ENCODE peak calls at places on chromosomes 7 and 10, in four cellular contexts. N, M, E and T are unnamed samples.

GRCh38 chr7:142188846-142189245 is 69.0 kb downstream of the PRSS58 start:
- DNase-seq in N (no peak), E (no peak), M (no peak), T (peak)

GRCh38 chr10:1643161-1643910 is 94.0 kb downstream of the ADARB2 start:
- DNase-seq in E (no peak), M (no peak), N (peak), T (peak)

GRCh38 chr10:97350138-97350537 is 15.6 kb upstream of the FRAT2 start:
- DNase-seq in E (no peak), M (no peak), N (no peak), T (no peak)

GRCh38 chr10:22017283-22018020 is 13.9 kb upstream of the DNAJC1 start:
- DNase-seq in M (no peak), E (peak), N (no peak), T (peak)

GRCh38 chr7:77426521-77427051 is 10.4 kb upstream of the GSAP start:
- DNase-seq in N (no peak), E (peak), M (no peak), T (no peak)

GRCh38 chr10:27527597-27528295 is 23.6 kb downstream of the RAB18 start:
- DNase-seq in E (peak), M (no peak), N (no peak), T (no peak)

GRCh38 chr10:79264942-79265341 is 82.3 kb upstream of the PPIF start:
- DNase-seq in E (no peak), N (no peak), M (no peak), T (peak)

GRCh38 chr7:15674586-15674985 is 11.9 kb downstream of the MEOX2 start:
- DNase-seq in E (peak), N (no peak), M (no peak), T (no peak)

GRCh38 chr10:91493313-91493712 is 83.2 kb downstream of the HECTD2 start:
- DNase-seq in M (no peak), N (no peak), E (peak), T (peak)

GRCh38 chr10:68087338-68088029 is 12.4 kb upstream of the HERC4 start:
- DNase-seq in M (no peak), N (no peak), E (no peak), T (peak)

GRCh38 chr10:44733743-44734488 is 177.2 kb upstream of the TMEM72 start:
- DNase-seq in M (no peak), E (no peak), N (no peak), T (no peak)

GRCh38 chr10:132587175-132587574 is 49.6 kb downstream of the INPP5A start:
- DNase-seq in N (no peak), M (no peak), E (no peak), T (no peak)

GRCh38 chr7:23380961-23381360 is 81.8 kb downstream of the MALSU1 start:
- DNase-seq in E (no peak), N (no peak), M (no peak), T (no peak)

GRCh38 chr7:80129785-80130184 is 4.8 kb upstream of the GNAI1 start:
- DNase-seq in N (no peak), E (no peak), M (no peak), T (no peak)

GRCh38 chr7:108211382-108212201 is 81.4 kb upstream of the LAMB4 start:
- DNase-seq in E (peak), N (no peak), M (no peak), T (peak)

GRCh38 chr7:142323706-142324105 is 65.8 kb upstream of the PRSS58 start:
- DNase-seq in E (no peak), M (no peak), N (peak), T (peak)

GRCh38 chr10:86287966-86288579 is 78.5 kb downstream of the GRID1 start:
- DNase-seq in M (no peak), E (no peak), N (no peak), T (no peak)

GRCh38 chr7:114921636-114922150 is at the start of gene MDFIC:
- DNase-seq in E (no peak), N (peak), M (peak), T (no peak)

GRCh38 chr7:82384779-82385178 is 58.8 kb downstream of the CACNA2D1 start:
- DNase-seq in M (no peak), E (no peak), N (no peak), T (no peak)

GRCh38 chr10:30437039-30437781 is 3.2 kb downstream of the MAP3K8 start:
- DNase-seq in N (no peak), E (peak), M (no peak), T (no peak)

GRCh38 chr7:128172151-128172550 is 68.9 kb upstream of the LEP start:
- DNase-seq in N (no peak), M (no peak), E (no peak), T (no peak)

GRCh38 chr7:12567015-12567414 is 3.5 kb upstream of the SCIN start:
- DNase-seq in M (no peak), E (no peak), N (no peak), T (no peak)

GRCh38 chr10:110642980-110643655 is 1.0 kb upstream of the RBM20 start:
- DNase-seq in M (no peak), E (no peak), N (peak), T (no peak)

GRCh38 chr7:142620375-142620774 is 128.9 kb upstream of the PRSS1 start:
- DNase-seq in N (no peak), E (no peak), M (no peak), T (no peak)

GRCh38 chr10:2623675-2624274 is 443.6 kb upstream of the PFKP start:
- DNase-seq in N (no peak), E (no peak), M (no peak), T (no peak)

GRCh38 chr10:3057946-3058345 is 9.4 kb upstream of the PFKP start:
- DNase-seq in E (no peak), M (no peak), N (no peak), T (no peak)

GRCh38 chr10:34918896-34919295 is 103.8 kb upstream of the PARD3 start:
- DNase-seq in E (no peak), N (no peak), M (no peak), T (no peak)

GRCh38 chr10:130179640-130180039 is 43.4 kb downstream of the GLRX3 start:
- DNase-seq in N (no peak), M (no peak), E (peak), T (peak)

GRCh38 chr7:116653204-116653603 is 18.8 kb upstream of the MET start:
- DNase-seq in E (peak), N (no peak), M (no peak), T (peak)

GRCh38 chr7:47506716-47507354 is 75.1 kb downstream of the TNS3 start:
- DNase-seq in E (no peak), N (no peak), M (no peak), T (no peak)

GRCh38 chr7:3272691-3273141 is 28.3 kb upstream of the SDK1 start:
- DNase-seq in E (peak), M (no peak), N (no peak), T (peak)

GRCh38 chr7:82234457-82235049 is 209.0 kb downstream of the CACNA2D1 start:
- DNase-seq in M (no peak), N (no peak), E (peak), T (peak)

GRCh38 chr7:28041508-28042314 is 138.9 kb downstream of the JAZF1 start:
- DNase-seq in E (peak), N (no peak), M (no peak), T (peak)

GRCh38 chr7:34612671-34613070 is 45.3 kb upstream of the NPSR1 start:
- DNase-seq in M (no peak), E (no peak), N (no peak), T (peak)

GRCh38 chr10:24723788-24724380 is at the start of gene ARHGAP21:
- DNase-seq in N (no peak), M (peak), E (peak), T (peak)

GRCh38 chr7:4819450-4820404 is 42.1 kb downstream of the PAPOLB start:
- DNase-seq in N (no peak), M (no peak), E (no peak), T (no peak)

GRCh38 chr7:153902857-153903256 is 149.3 kb upstream of the DPP6 start:
- DNase-seq in E (no peak), M (no peak), N (no peak), T (no peak)

GRCh38 chr7:135441791-135442190 is 68.1 kb downstream of the CNOT4 start:
- DNase-seq in E (peak), M (no peak), N (no peak), T (peak)

GRCh38 chr7:127704211-127704610 is 52.2 kb downstream of the SND1 start:
- DNase-seq in N (no peak), E (no peak), M (no peak), T (no peak)

GRCh38 chr7:100825760-100826545 is 1.4 kb downstream of the EPHB4 start:
- DNase-seq in E (peak), M (peak), N (no peak), T (peak)
- TF ChIP-seq CTCF in E (peak), M (peak), N (peak), T (peak)

GRCh38 chr7:137625197-137625596 is 221.6 kb downstream of the DGKI start:
- DNase-seq in N (no peak), E (no peak), M (no peak), T (peak)
- TF ChIP-seq CTCF in N (no peak), E (no peak), M (no peak), T (no peak)

GRCh38 chr7:726854-727103 is 280 bp downstream of the DNAAF5 start:
- DNase-seq in E (no peak), M (no peak), N (no peak), T (no peak)

GRCh38 chr7:727104-727805 is at the start of gene PRKAR1B:
- DNase-seq in N (peak), E (no peak), M (no peak), T (peak)

GRCh38 chr7:728602-729001 is 1.5 kb upstream of the PRKAR1B start:
- DNase-seq in N (no peak), E (no peak), M (no peak), T (no peak)

GRCh38 chr7:729154-730000 is 2.3 kb upstream of the PRKAR1B start:
- DNase-seq in E (no peak), N (no peak), M (no peak), T (no peak)

GRCh38 chr7:727806-728460 is 852 bp upstream of the PRKAR1B start:
- DNase-seq in M (no peak), N (peak), E (no peak), T (peak)
- TF ChIP-seq CTCF in M (no peak), N (no peak), E (no peak), T (no peak)

DNA sequence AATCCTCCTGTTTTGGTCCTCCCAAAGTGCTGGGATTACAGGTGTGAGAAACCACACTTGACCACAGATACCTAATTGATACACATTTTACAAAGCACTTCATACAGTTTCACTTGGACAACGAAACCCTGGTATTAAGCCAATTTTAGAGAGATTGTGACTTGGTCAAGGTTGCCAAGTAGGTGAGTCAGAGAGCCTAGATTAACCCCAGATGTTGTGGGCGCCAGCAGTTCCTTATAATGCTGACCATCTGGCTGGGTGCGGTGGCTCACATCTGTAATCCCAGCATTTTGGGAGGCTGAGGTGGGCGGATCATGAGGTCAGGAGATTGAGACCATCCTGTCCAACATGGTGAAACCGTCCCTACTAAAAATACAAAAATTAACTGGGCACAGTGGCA is 4.9 kb upstream of the PHKG1 start:
- DNase-seq in N (no peak), E (peak), M (no peak), T (peak)
- TF ChIP-seq CTCF in N (no peak), E (no peak), M (no peak), T (no peak)

DNA sequence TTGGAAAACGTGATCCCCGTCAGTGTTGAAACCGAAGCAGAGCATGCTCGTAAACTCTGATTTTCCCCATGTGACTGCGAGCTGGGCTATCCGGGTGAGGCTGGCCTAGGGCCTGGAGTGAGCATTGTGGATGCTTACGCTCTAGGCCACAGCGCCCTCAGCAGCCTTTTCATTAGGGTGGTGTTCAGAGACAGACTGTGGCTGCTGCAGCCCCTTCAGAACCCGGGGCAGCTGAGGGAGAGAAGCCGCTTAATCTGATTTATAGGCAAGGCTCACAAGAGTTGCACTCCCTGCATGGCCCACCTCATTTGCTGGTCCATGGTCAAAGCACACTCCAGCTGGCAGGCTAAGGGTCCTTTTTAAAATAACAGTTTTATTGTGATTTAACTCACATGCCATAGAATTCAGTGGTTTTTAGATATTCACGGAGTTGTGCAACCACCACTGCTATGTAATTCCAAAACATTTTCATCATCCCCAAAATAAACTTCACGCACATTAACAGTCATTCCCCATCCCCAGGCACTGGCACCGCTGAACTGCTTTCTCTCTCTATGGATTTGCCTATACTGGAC is 72.5 kb downstream of the SYPL1 start:
- DNase-seq in M (no peak), E (peak), N (peak), T (no peak)
- TF ChIP-seq CTCF in M (no peak), E (peak), N (no peak), T (no peak)

GRCh38 chr7:45938626-45939302 is 17.7 kb upstream of the IGFBP3 start:
- DNase-seq in N (peak), E (no peak), M (no peak), T (no peak)
- TF ChIP-seq CTCF in N (peak), E (no peak), M (peak), T (no peak)

DNA sequence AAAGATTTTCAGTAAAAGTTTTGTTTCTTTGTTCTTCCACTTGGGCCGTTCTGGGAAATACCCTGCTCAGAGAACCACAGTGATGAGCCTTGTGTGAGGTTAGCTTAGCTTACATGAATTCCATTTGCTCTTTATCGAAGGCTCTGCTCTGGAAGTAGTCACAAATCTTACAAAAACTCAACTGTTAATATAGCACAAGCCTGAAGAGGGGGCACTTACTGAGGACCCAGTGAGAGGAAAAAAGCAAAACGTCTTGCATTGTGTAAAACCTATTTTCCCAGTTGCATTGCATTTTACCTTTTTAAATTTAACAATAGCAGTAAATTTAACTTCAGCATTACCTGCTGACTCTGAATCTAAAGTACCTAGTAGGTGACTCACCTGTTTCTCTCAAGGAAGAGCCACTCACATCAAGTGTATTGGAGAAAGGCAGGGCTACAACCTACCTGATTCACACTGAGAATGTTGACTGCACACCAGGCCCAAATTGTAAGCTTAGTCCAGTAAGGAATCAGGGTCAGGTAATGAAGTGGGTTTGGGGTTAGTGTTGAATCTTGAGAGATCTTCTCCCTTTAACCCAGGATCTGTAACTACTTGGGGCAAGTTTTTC is 42.3 kb downstream of the PPP1R17 start:
- DNase-seq in M (no peak), N (no peak), E (no peak), T (no peak)
- TF ChIP-seq CTCF in M (no peak), N (no peak), E (no peak), T (no peak)

GRCh38 chr7:99625321-99625720 is 8.6 kb downstream of the ZSCAN25 start:
- DNase-seq in E (no peak), M (no peak), N (no peak), T (no peak)

GRCh38 chr7:99624487-99624886 is 7.7 kb downstream of the ZSCAN25 start:
- DNase-seq in N (no peak), E (no peak), M (no peak), T (no peak)

GRCh38 chr7:99627513-99627912 is 10.8 kb downstream of the ZSCAN25 start:
- DNase-seq in E (no peak), M (no peak), N (no peak), T (no peak)

GRCh38 chr7:99626661-99627060 is 9.9 kb downstream of the ZSCAN25 start:
- DNase-seq in N (no peak), E (no peak), M (no peak), T (no peak)

GRCh38 chr7:99625961-99626360 is 9.2 kb downstream of the ZSCAN25 start:
- DNase-seq in M (no peak), E (no peak), N (no peak), T (no peak)
- TF ChIP-seq CTCF in M (no peak), E (no peak), N (no peak), T (no peak)

DNA sequence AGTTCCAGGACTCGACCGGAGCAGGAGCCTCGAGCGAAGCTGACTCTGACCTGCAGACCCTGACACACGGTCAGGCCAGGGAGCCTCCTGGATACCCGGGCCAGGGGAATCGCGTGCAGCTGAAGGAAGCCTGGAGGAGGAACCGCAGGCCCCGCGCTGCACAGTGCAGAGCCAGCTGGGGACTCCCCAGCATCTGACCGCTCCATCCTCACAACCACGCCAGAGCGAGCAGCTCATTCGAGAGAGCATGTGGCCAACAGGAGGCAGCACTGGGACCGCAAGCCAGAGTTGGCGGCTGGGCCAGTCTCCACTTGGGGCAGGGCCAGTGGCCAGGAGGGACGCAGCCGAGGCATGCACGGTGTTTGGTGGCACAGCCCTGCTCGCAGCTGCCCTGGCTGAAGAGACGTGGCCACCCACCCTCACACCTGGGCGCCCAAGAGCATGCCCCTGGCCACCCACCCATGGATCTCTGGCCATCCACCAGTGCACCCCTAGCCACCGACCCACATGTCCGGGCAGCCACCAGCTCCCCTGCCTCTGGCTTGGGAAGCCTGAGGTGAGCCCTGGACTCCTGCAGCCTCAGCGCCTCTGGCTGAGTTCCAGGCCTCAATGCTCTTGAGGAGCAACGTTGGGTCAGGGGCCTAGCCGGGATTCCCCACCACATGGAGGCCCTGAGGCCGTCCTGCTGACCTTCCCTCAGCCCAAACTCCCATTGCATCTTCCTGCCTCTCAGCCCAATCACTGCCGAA is 213.9 kb downstream of the ELFN1 start:
- DNase-seq in M (no peak), N (no peak), E (no peak), T (no peak)
- TF ChIP-seq CTCF in M (peak), N (no peak), E (no peak), T (no peak)

DNA sequence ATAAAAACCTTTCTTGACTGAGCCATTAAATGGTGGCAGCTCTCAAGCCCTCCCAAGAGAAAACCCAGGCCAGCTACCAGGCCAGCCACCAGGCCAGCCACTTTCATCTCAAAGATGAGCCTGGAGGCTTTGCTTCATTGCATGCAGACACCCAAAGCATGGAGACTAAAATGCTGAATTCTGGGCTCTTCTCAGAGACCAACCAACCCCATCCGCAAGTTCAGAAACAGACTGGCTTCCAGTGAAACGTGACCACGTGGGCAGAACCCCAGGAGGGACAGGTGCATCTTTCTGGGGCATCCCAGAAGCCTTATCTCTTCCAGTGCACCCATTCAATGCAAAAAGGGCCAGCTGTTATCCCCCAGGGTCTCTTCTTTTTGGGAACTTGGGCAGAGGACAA is 20.9 kb downstream of the CHST15 start:
- DNase-seq in M (no peak), E (no peak), N (no peak), T (no peak)
- TF ChIP-seq CTCF in M (no peak), E (no peak), N (no peak), T (no peak)